ENCODE peak calls at places on chromosomes 2 and 18, in nine cellular contexts. M, F, P, D, Z, C, V, Q and K are unnamed samples.

GRCh38 chr18:80074183-80074582 is 34.9 kb upstream of the ADNP2 start:
- DNase-seq in M (no peak), F (no peak), P (no peak), D (no peak), Z (no peak), C (no peak), V (no peak), Q (no peak), K (no peak)

GRCh38 chr2:177275041-177275440 is 10.5 kb upstream of the NFE2L2 start:
- DNase-seq in M (peak), F (no peak), P (peak), D (no peak), Z (no peak), C (no peak), V (no peak), Q (peak), K (no peak)

GRCh38 chr2:30366199-30366691 is 80.8 kb upstream of the LCLAT1 start:
- DNase-seq in M (no peak), F (no peak), P (no peak), D (no peak), Z (peak), C (no peak), V (no peak), Q (no peak), K (no peak)

GRCh38 chr2:207879536-207879935 is 109.8 kb upstream of the FZD5 start:
- DNase-seq in M (no peak), F (no peak), P (no peak), D (no peak), Z (no peak), C (no peak), V (no peak), Q (peak), K (no peak)

GRCh38 chr2:155100261-155100660 is 401.8 kb downstream of the KCNJ3 start:
- DNase-seq in M (peak), F (peak), P (no peak), D (peak), Z (no peak), C (no peak), V (no peak), Q (no peak), K (no peak)

GRCh38 chr18:36152781-36153180 is 23.1 kb downstream of the ELP2 start:
- DNase-seq in M (no peak), F (no peak), P (no peak), D (no peak), Z (no peak), C (no peak), V (no peak), Q (no peak), K (no peak)

GRCh38 chr2:166351319-166351718 is 24.4 kb downstream of the SCN9A start:
- DNase-seq in M (no peak), F (no peak), P (no peak), D (no peak), Z (no peak), C (no peak), V (no peak), Q (no peak), K (no peak)

GRCh38 chr2:219350215-219350937 is 17.8 kb upstream of the RESP18 start:
- DNase-seq in M (no peak), F (no peak), P (no peak), D (no peak), Z (no peak), C (no peak), V (no peak), Q (no peak), K (no peak)

DNA sequence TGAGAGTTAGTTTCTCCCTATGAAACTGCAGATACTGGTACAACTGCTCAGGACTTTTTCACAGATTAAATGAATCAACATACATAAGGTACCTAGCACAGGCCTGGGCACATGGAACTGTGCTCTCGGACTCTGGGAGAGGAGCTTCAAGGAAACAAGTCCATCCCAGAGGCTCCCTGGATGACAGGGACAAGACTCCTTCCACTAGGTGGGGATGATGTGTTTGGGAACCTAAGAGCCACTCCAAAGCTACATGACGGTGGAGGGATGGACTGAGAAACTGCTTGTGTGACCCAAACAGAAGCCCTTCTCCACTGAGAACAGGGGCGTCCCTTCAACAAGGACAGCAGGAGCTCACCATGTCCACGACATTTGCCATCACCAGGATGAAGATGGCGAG is 37.1 kb downstream of the CENPO start:
- DNase-seq in M (peak), F (no peak), P (no peak), D (peak), Z (no peak), C (no peak), V (no peak), Q (no peak), K (no peak)
- TF ChIP-seq CTCF in M (no peak), F (no peak), P (no peak), D (no peak), Z (no peak), C (no peak), V (no peak), Q (peak), K (peak)

GRCh38 chr2:21694079-21694478 is 570.3 kb downstream of the TDRD15 start:
- DNase-seq in M (no peak), F (no peak), P (no peak), D (no peak), Z (no peak), C (no peak), V (no peak), Q (no peak), K (no peak)
- TF ChIP-seq CTCF in M (no peak), F (no peak), P (no peak), D (no peak), Z (no peak), C (no peak), V (no peak), Q (no peak), K (no peak)

DNA sequence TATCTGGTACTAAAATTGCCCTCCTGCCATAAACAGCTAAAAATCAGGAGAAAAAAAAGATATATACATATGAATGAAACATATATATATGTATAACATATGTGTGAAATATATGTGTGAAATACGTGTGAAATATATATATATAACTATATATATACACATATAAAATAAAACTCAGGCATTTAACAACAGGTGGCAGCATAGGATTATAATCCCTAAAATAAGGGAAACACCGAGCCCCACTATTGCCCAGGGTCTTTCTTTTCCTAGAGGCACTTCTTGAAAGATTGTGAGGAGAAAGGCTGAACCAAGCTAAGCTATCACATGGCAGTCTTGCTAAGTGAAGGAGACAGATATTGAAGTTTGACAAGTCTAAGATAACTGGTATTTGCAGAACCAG is 65.9 kb upstream of the CYTIP start:
- DNase-seq in M (peak), F (no peak), P (no peak), D (no peak), Z (no peak), C (no peak), V (no peak), Q (no peak), K (no peak)
- TF ChIP-seq CTCF in M (peak), F (no peak), P (no peak), D (no peak), Z (peak), C (no peak), V (no peak), Q (peak), K (peak)

DNA sequence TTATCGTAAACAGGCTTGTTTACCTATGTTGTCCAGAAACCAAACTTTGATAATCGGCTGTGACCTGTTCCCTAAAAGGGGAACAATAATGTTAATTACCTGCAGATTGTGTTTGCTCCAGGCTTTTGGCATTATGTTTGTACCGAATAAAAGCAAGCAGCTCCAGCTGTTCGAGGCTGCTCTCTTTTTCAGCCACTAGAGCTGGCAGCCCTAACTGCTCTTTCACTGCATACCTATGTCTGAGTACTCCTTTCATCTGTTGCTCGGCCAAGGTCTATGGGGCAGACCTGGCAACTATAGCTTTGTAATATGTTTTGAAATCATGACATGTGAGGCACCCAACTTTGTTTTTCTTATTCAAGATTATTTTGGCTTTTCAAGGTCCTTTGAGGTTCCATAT is 77.8 kb upstream of the EHBP1 start:
- DNase-seq in M (no peak), F (no peak), P (no peak), D (no peak), Z (no peak), C (no peak), V (no peak), Q (no peak), K (no peak)
- TF ChIP-seq CTCF in M (no peak), F (no peak), P (no peak), D (no peak), Z (no peak), C (no peak), V (no peak), Q (no peak), K (no peak)

DNA sequence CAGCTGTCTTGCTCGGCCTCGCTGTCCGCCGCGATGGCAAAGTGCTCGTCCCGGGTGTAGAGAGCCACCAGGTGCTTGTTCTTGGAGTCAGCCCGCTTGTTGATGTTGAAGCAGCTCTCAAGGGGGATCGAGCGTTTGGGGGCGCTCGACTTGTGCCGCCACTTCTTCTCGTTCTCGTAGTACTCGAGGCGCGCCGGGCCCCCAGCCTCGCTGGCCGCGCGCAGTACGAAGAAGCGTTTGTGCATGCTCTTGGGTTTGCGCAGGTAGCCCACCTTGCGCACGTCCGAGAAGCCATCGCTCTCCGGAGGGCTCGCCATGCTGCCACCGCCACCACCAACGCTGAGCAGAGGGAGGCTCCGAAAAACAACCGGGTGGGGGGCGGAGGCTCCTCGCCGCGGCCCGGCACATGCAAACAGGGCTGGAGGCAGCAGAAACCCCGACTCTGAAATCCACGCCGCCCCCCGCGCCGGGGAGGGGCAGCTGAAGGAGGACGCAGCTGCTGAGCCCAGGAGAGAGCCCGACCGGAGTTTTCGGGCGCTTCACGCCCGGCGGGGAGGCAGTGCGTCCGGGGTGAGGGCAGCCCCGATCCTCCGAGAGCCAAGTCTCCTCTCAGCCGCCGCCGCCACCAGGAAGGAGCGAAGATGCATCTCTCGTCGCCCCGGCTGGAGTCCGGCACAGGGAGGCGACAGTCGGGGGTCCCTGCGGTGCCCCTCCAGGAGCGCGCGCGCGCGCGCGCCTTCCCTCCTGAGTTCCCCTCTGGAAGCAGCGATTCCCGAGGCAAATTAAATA is 1.0 kb downstream of the IRS1 start:
- DNase-seq in M (peak), F (peak), P (no peak), D (no peak), Z (peak), C (peak), V (peak), Q (no peak), K (no peak)
- TF ChIP-seq CTCF in M (no peak), F (no peak), P (peak), D (no peak), Z (peak), C (no peak), V (no peak), Q (peak), K (no peak)